ENCODE peak calls at places on chromosomes 5 and 9, in nine cellular contexts. A, B, F, G, U, E, M, T and I are unnamed samples.
A peak's percentile ranks its signal among the peaks of the same experiment; 100 is the strongest.

GRCh38 chr5:16855475-16855874 is 80.6 kb downstream of the MYO10 start:
- DNase-seq in A (no peak), B (no peak), F (no peak), G (no peak), U (no peak), E (no peak), M (no peak), T (peak; percentile 60), I (no peak)

GRCh38 chr9:4792054-4792571 is 631 bp upstream of the RCL1 start:
- DNase-seq in A (no peak), B (no peak), F (peak; percentile 21), G (no peak), U (no peak), E (no peak), M (peak; percentile 9), T (no peak), I (no peak)

GRCh38 chr5:67094476-67095300 is 101.9 kb downstream of the CD180 start:
- DNase-seq in A (no peak), B (no peak), F (no peak), G (peak; percentile 92), U (no peak), E (no peak), M (no peak), T (peak; percentile 71), I (no peak)

GRCh38 chr5:57719216-57719615 is 236.6 kb upstream of the ACTBL2 start:
- DNase-seq in A (no peak), B (no peak), F (no peak), G (no peak), U (no peak), E (no peak), M (no peak), T (no peak), I (no peak)

GRCh38 chr9:4780651-4781050 is 12.1 kb upstream of the RCL1 start:
- DNase-seq in A (no peak), B (no peak), F (no peak), G (no peak), U (no peak), E (no peak), M (no peak), T (no peak), I (no peak)

GRCh38 chr5:139638736-139639618 is 9.2 kb upstream of the CXXC5 start:
- DNase-seq in A (peak; percentile 55), B (no peak), F (peak; percentile 30), G (no peak), U (no peak), E (no peak), M (peak; percentile 63), T (no peak), I (no peak)

GRCh38 chr5:140423609-140424008 is 22.0 kb downstream of the ANKHD1 start:
- DNase-seq in A (no peak), B (no peak), F (no peak), G (no peak), U (no peak), E (no peak), M (no peak), T (no peak), I (no peak)

GRCh38 chr5:150503977-150504620 is 3.8 kb upstream of the NDST1 start:
- DNase-seq in A (no peak), B (no peak), F (no peak), G (no peak), U (no peak), E (no peak), M (no peak), T (peak; percentile 57), I (peak; percentile 82)

GRCh38 chr5:133952729-133953567 is 15.5 kb downstream of the C5orf15 start:
- DNase-seq in A (peak; percentile 90), B (no peak), F (no peak), G (peak; percentile 94), U (no peak), E (no peak), M (no peak), T (peak; percentile 98), I (peak; percentile 64)

GRCh38 chr9:88045686-88046085 is 71.4 kb upstream of the CDK20 start:
- DNase-seq in A (no peak), B (no peak), F (no peak), G (no peak), U (no peak), E (no peak), M (no peak), T (no peak), I (no peak)

GRCh38 chr5:38467353-38468040 is 88.9 kb downstream of the LIFR start:
- DNase-seq in A (no peak), B (no peak), F (no peak), G (peak; percentile 53), U (no peak), E (no peak), M (no peak), T (peak; percentile 90), I (no peak)

GRCh38 chr5:56158331-56158960 is 74.7 kb downstream of the ANKRD55 start:
- DNase-seq in A (no peak), B (no peak), F (no peak), G (no peak), U (no peak), E (no peak), M (no peak), T (no peak), I (no peak)

GRCh38 chr5:146772881-146773440 is 105.6 kb downstream of the PPP2R2B start:
- DNase-seq in A (no peak), B (no peak), F (no peak), G (no peak), U (no peak), E (no peak), M (no peak), T (no peak), I (no peak)

GRCh38 chr9:71685394-71685793 is 82.9 kb downstream of the CEMIP2 start:
- DNase-seq in A (no peak), B (no peak), F (no peak), G (no peak), U (peak; percentile 66), E (no peak), M (no peak), T (no peak), I (no peak)

GRCh38 chr5:172919525-172920446 is 39.4 kb upstream of the RPL26L1 start:
- DNase-seq in A (no peak), B (no peak), F (no peak), G (peak; percentile 48), U (no peak), E (no peak), M (no peak), T (peak; percentile 67), I (no peak)

GRCh38 chr5:55577353-55578060 is 42.7 kb upstream of the PLPP1 start:
- DNase-seq in A (peak; percentile 78), B (no peak), F (no peak), G (peak; percentile 53), U (no peak), E (no peak), M (no peak), T (peak; percentile 90), I (peak; percentile 63)